ENCODE peak calls at places on chromosomes 1 and 21, in eight cellular contexts. X, B, Z, H, V, A, R and N are unnamed samples.

GRCh38 chr1:58823481-58824010 is 39.7 kb upstream of the JUN start:
- DNase-seq in X (no peak), B (no peak), Z (no peak), H (peak; percentile 81), V (no peak), A (no peak), R (no peak), N (peak; percentile 97)

GRCh38 chr1:173954179-173954578 is 37.1 kb upstream of the SERPINC1 start:
- DNase-seq in X (no peak), B (no peak), Z (no peak), H (no peak), V (no peak), A (no peak), R (no peak), N (peak; percentile 17)

GRCh38 chr1:39305555-39305954 is 101.1 kb downstream of the MACF1 start:
- DNase-seq in X (no peak), B (no peak), Z (no peak), H (no peak), V (no peak), A (no peak), R (no peak), N (peak; percentile 15)

GRCh38 chr1:150322310-150322709 is 977 bp downstream of the PRPF3 start:
- DNase-seq in X (no peak), B (no peak), Z (no peak), H (no peak), V (no peak), A (no peak), R (peak; percentile 6), N (peak; percentile 45)

GRCh38 chr1:51627672-51628071 is 10.8 kb downstream of the OSBPL9 start:
- DNase-seq in X (no peak), B (no peak), Z (no peak), H (peak; percentile 65), V (no peak), A (no peak), R (no peak), N (peak; percentile 68)

GRCh38 chr1:55926906-55927471 is 652.4 kb downstream of the PLPP3 start:
- DNase-seq in X (no peak), B (no peak), Z (no peak), H (no peak), V (no peak), A (no peak), R (no peak), N (no peak)

GRCh38 chr1:3068400-3069361 is at the start of gene PRDM16:
- DNase-seq in X (no peak), B (no peak), Z (no peak), H (no peak), V (peak; percentile 10), A (no peak), R (no peak), N (peak; percentile 2)

GRCh38 chr1:112508242-112509004 is at the start of gene WNT2B:
- DNase-seq in X (no peak), B (no peak), Z (peak; percentile 21), H (peak; percentile 12), V (peak; percentile 35), A (peak; percentile 75), R (no peak), N (peak; percentile 43)

GRCh38 chr1:36408479-36408878 is 10.8 kb upstream of the LSM10 start:
- DNase-seq in X (no peak), B (no peak), Z (no peak), H (no peak), V (no peak), A (no peak), R (no peak), N (peak; percentile 81)

GRCh38 chr1:208007938-208008342 is 97.0 kb upstream of the CD34 start:
- DNase-seq in X (no peak), B (no peak), Z (no peak), H (peak; percentile 64), V (no peak), A (no peak), R (peak; percentile 47), N (peak; percentile 83)

GRCh38 chr1:79293611-79294010 is 287.1 kb upstream of the ADGRL4 start:
- DNase-seq in X (no peak), B (no peak), Z (no peak), H (peak; percentile 82), V (no peak), A (no peak), R (peak; percentile 17), N (peak; percentile 78)

GRCh38 chr1:87226341-87226760 is 102.3 kb upstream of the LMO4 start:
- DNase-seq in X (no peak), B (no peak), Z (no peak), H (peak; percentile 93), V (no peak), A (no peak), R (peak; percentile 96), N (peak; percentile 99)

GRCh38 chr1:109877320-109877771 is 33.3 kb upstream of the CSF1 start:
- DNase-seq in X (no peak), B (no peak), Z (no peak), H (peak; percentile 56), V (no peak), A (peak; percentile 35), R (peak; percentile 97), N (peak; percentile 94)

GRCh38 chr21:45497846-45498645 is 44.2 kb downstream of the SLC19A1 start:
- DNase-seq in X (no peak), B (no peak), Z (no peak), H (no peak), V (no peak), A (no peak), R (no peak), N (no peak)

GRCh38 chr21:41762236-41762635 is 4.6 kb downstream of the RIPK4 start:
- DNase-seq in X (peak; percentile 25), B (no peak), Z (no peak), H (no peak), V (no peak), A (no peak), R (no peak), N (no peak)

GRCh38 chr1:64363116-64363515 is 106.8 kb upstream of the CACHD1 start:
- DNase-seq in X (no peak), B (no peak), Z (no peak), H (no peak), V (no peak), A (no peak), R (no peak), N (no peak)

GRCh38 chr1:108897865-108898720 is 21.3 kb downstream of the GPSM2 start:
- DNase-seq in X (peak; percentile 20), B (no peak), Z (no peak), H (peak; percentile 66), V (no peak), A (no peak), R (no peak), N (peak; percentile 80)

GRCh38 chr21:41246808-41247207 is 69.8 kb upstream of the FAM3B start:
- DNase-seq in X (no peak), B (no peak), Z (no peak), H (no peak), V (no peak), A (no peak), R (no peak), N (no peak)

GRCh38 chr1:1361982-1362423 is 3.6 kb upstream of the MXRA8 start:
- DNase-seq in X (no peak), B (no peak), Z (no peak), H (no peak), V (no peak), A (no peak), R (peak; percentile 71), N (peak; percentile 88)

GRCh38 chr1:100868364-100868995 is 26.2 kb downstream of the EXTL2 start:
- DNase-seq in X (no peak), B (no peak), Z (no peak), H (peak; percentile 79), V (no peak), A (no peak), R (no peak), N (peak; percentile 68)

GRCh38 chr1:153795934-153796785 is 21.0 kb downstream of the SLC27A3 start:
- DNase-seq in X (no peak), B (no peak), Z (no peak), H (no peak), V (no peak), A (no peak), R (no peak), N (no peak)

GRCh38 chr1:16617101-16617727 is 3.9 kb upstream of the NBPF1 start:
- DNase-seq in X (no peak), B (no peak), Z (no peak), H (no peak), V (no peak), A (peak; percentile 61), R (no peak), N (no peak)

GRCh38 chr1:173489149-173489600 is 12.0 kb downstream of the PRDX6 start:
- DNase-seq in X (no peak), B (no peak), Z (no peak), H (no peak), V (no peak), A (no peak), R (no peak), N (peak; percentile 44)

GRCh38 chr1:26833432-26834405 is 7.2 kb downstream of the ZDHHC18 start:
- DNase-seq in X (no peak), B (no peak), Z (peak; percentile 88), H (no peak), V (peak; percentile 66), A (peak; percentile 86), R (no peak), N (no peak)